ENCODE peak calls at places on chromosome 6, in eight cellular contexts. One of them, this sample, is unnamed. For H3K27me3 and H3K4me1, the result is how much of the 10 kb centered on the place peaks cover.

GRCh38 chr6:150070236-150070860 is 1.4 kb upstream of the ULBP3 start:
- DNase-seq in mesendoderm: no peak
- DNase-seq in iPS DF 6.9: no peak
- DNase-seq in HepG2: no peak
- DNase-seq in endothelial cell of umbilical vein: no peak
- DNase-seq in RWPE2: no peak
- DNase-seq in sigmoid colon: no peak
- DNase-seq in GM23248: no peak
- DNase-seq in this sample: no peak

GRCh38 chr6:130814506-130814905 is 12.7 kb upstream of the SMLR1 start:
- DNase-seq in mesendoderm: no peak
- DNase-seq in iPS DF 6.9: no peak
- DNase-seq in HepG2: no peak
- DNase-seq in endothelial cell of umbilical vein: no peak
- DNase-seq in RWPE2: no peak
- DNase-seq in sigmoid colon: no peak
- DNase-seq in GM23248: no peak
- DNase-seq in this sample: no peak

GRCh38 chr6:56374841-56375369 is 127.5 kb upstream of the COL21A1 start:
- DNase-seq in mesendoderm: no peak
- DNase-seq in iPS DF 6.9: no peak
- DNase-seq in HepG2: no peak
- DNase-seq in endothelial cell of umbilical vein: no peak
- DNase-seq in RWPE2: no peak
- DNase-seq in sigmoid colon: peak
- DNase-seq in GM23248: peak
- DNase-seq in this sample: no peak

GRCh38 chr6:107866606-107867301 is 42.6 kb upstream of the SCML4 start:
- DNase-seq in mesendoderm: peak
- DNase-seq in iPS DF 6.9: no peak
- DNase-seq in HepG2: peak
- DNase-seq in endothelial cell of umbilical vein: peak
- DNase-seq in RWPE2: no peak
- DNase-seq in sigmoid colon: no peak
- DNase-seq in GM23248: peak
- DNase-seq in this sample: peak

GRCh38 chr6:100726741-100727140 is 154.4 kb downstream of the ASCC3 start:
- DNase-seq in mesendoderm: no peak
- DNase-seq in iPS DF 6.9: no peak
- DNase-seq in HepG2: no peak
- DNase-seq in endothelial cell of umbilical vein: no peak
- DNase-seq in RWPE2: no peak
- DNase-seq in sigmoid colon: no peak
- DNase-seq in GM23248: peak
- DNase-seq in this sample: no peak

GRCh38 chr6:7108196-7108963 is 619 bp downstream of the RREB1 start:
- DNase-seq in mesendoderm: peak
- DNase-seq in iPS DF 6.9: no peak
- DNase-seq in HepG2: peak
- DNase-seq in endothelial cell of umbilical vein: peak
- DNase-seq in RWPE2: no peak
- DNase-seq in sigmoid colon: peak
- DNase-seq in GM23248: peak
- DNase-seq in this sample: peak

GRCh38 chr6:92748131-92748530 is 671.2 kb downstream of the EPHA7 start:
- DNase-seq in mesendoderm: no peak
- DNase-seq in iPS DF 6.9: no peak
- DNase-seq in HepG2: no peak
- DNase-seq in endothelial cell of umbilical vein: no peak
- DNase-seq in RWPE2: no peak
- DNase-seq in sigmoid colon: no peak
- DNase-seq in GM23248: no peak
- DNase-seq in this sample: no peak

GRCh38 chr6:156719395-156719719 is 57.8 kb upstream of the ARID1B start:
- DNase-seq in mesendoderm: no peak
- DNase-seq in iPS DF 6.9: no peak
- DNase-seq in HepG2: no peak
- DNase-seq in endothelial cell of umbilical vein: no peak
- DNase-seq in RWPE2: no peak
- DNase-seq in sigmoid colon: no peak
- DNase-seq in GM23248: no peak
- DNase-seq in this sample: no peak

GRCh38 chr6:34151321-34152041 is 5.6 kb upstream of the GRM4 start:
- DNase-seq in mesendoderm: peak
- DNase-seq in iPS DF 6.9: no peak
- DNase-seq in HepG2: no peak
- DNase-seq in endothelial cell of umbilical vein: no peak
- DNase-seq in RWPE2: peak
- DNase-seq in sigmoid colon: peak
- DNase-seq in GM23248: no peak
- DNase-seq in this sample: peak

GRCh38 chr6:34148864-34149810 is 3.2 kb upstream of the GRM4 start:
- DNase-seq in mesendoderm: no peak
- DNase-seq in iPS DF 6.9: no peak
- DNase-seq in HepG2: no peak
- DNase-seq in endothelial cell of umbilical vein: no peak
- DNase-seq in RWPE2: peak
- DNase-seq in sigmoid colon: peak
- DNase-seq in GM23248: no peak
- DNase-seq in this sample: no peak

GRCh38 chr6:34149831-34150400 is 4.0 kb upstream of the GRM4 start:
- DNase-seq in mesendoderm: no peak
- DNase-seq in iPS DF 6.9: no peak
- DNase-seq in HepG2: no peak
- DNase-seq in endothelial cell of umbilical vein: no peak
- DNase-seq in RWPE2: peak
- DNase-seq in sigmoid colon: peak
- DNase-seq in GM23248: no peak
- DNase-seq in this sample: no peak

GRCh38 chr6:34152042-34152524 is 6.2 kb upstream of the GRM4 start:
- DNase-seq in mesendoderm: no peak
- DNase-seq in iPS DF 6.9: no peak
- DNase-seq in HepG2: no peak
- DNase-seq in endothelial cell of umbilical vein: no peak
- DNase-seq in RWPE2: peak
- DNase-seq in sigmoid colon: peak
- DNase-seq in GM23248: no peak
- DNase-seq in this sample: no peak

DNA sequence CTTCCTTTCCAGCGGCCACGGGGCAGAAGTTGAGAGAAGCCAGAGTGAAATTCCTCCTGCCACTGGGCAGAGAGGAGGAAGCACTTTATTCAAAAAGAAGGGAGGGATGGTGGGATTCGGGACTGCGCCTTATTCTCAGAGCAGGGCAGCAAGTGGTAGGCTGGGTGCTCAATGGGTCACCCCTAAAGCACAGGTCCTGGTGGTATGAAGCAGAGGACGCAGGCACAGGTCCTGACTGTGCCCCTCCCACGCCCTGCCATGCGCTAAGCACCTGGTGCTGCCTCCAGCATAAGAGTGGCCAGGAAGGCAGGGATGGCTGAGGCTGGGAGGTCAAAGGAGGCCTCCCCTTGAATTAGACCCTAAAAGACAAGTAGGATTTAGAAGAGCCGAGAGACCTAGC is 4.9 kb upstream of the GRM4 start:
- DNase-seq in mesendoderm: no peak
- DNase-seq in iPS DF 6.9: no peak
- DNase-seq in HepG2: no peak
- DNase-seq in endothelial cell of umbilical vein: no peak
- DNase-seq in RWPE2: peak
- DNase-seq in sigmoid colon: peak
- DNase-seq in GM23248: no peak
- DNase-seq in this sample: no peak
- H3K27me3 ChIP-seq in mesendoderm: under half
- H3K27me3 ChIP-seq in iPS DF 6.9: under half
- H3K27me3 ChIP-seq in HepG2: under half
- H3K27me3 ChIP-seq in endothelial cell of umbilical vein: under half
- H3K27me3 ChIP-seq in RWPE2: under half
- H3K27me3 ChIP-seq in sigmoid colon: under half
- H3K27me3 ChIP-seq in GM23248: under half
- H3K27me3 ChIP-seq in this sample: under half

DNA sequence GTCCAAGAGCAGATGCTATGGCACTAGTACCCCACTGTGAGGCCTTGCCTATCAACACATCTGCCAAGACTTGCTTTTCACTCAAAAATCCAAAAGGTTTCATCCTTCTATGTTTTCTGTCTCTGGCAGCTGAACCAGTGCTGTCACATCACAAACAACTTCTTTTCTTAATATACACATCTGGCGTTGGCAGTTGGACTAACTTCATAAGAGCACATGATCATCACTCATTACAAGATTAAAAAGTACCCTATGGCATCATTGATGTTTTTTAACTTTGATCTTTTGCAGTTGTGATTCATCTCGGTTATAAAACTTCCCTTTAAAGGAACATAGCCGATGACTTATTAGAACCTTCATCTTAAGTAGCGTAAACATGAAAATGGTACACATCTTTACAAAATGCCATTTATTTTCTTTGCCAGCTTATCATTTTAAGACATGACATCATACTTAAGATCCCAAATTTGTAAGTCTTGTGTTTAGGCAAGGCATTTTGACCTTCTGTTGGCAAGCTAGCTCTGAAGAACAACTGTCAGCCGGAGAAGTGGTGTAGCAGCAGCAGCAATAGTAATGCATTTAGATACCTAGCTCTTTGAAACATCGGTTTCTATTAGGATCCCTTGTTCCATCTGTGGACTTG is 64.2 kb upstream of the SUPT3H start:
- DNase-seq in mesendoderm: no peak
- DNase-seq in iPS DF 6.9: no peak
- DNase-seq in HepG2: no peak
- DNase-seq in endothelial cell of umbilical vein: no peak
- DNase-seq in RWPE2: no peak
- DNase-seq in sigmoid colon: no peak
- DNase-seq in GM23248: no peak
- DNase-seq in this sample: no peak
- H3K4me1 ChIP-seq in mesendoderm: under half
- H3K4me1 ChIP-seq in iPS DF 6.9: under half
- H3K4me1 ChIP-seq in HepG2: under half
- H3K4me1 ChIP-seq in endothelial cell of umbilical vein: under half
- H3K4me1 ChIP-seq in RWPE2: half or more
- H3K4me1 ChIP-seq in sigmoid colon: under half
- H3K4me1 ChIP-seq in GM23248: under half
- H3K4me1 ChIP-seq in this sample: under half

DNA sequence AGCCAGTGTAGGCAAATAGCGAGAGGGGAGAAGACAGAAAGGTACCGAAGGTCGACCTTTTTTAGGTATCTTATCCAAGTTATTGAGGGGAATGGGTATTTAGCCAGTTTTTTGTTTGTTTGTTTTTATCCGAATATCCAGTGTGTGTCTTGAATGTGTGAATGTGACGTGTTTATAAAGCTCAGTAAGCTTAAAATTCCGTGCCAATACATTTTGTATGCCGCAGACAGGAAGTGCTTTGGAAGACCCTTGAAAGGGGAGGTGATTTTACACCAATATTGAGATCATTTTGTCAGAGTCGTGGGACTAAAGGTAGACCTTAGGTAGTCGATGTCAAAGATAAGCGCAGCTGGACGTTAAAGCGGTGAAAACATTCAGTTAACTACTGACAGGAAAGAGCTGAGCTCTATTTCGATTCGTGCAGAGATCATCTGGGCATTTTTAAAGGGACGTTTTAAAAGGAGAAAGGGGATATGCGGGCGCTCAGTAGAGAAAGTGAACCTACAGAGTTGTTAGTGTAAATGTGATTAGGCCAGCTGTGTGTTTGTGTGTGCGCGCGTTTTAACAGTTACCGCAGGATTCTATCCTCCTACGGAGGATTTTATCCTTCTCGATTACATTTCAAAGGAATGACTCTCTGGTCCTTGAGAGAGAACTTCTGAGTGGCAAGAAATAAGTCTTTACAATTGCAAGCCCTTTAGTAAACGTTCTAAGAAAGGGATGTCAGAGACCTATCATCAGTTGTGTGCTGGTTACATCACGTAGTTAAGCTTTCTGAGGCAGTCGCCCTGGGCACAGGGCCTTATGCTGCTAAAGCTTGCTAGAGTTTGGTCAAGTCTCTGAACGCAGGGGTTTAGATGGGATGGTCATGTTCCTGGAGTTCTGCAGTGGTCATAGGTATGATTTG is 597 bp upstream of the ECHDC1 start:
- DNase-seq in mesendoderm: peak
- DNase-seq in iPS DF 6.9: no peak
- DNase-seq in HepG2: peak
- DNase-seq in endothelial cell of umbilical vein: peak
- DNase-seq in RWPE2: no peak
- DNase-seq in sigmoid colon: no peak
- DNase-seq in GM23248: peak
- DNase-seq in this sample: no peak
- H3K27me3 ChIP-seq in mesendoderm: under half
- H3K27me3 ChIP-seq in iPS DF 6.9: under half
- H3K27me3 ChIP-seq in HepG2: under half
- H3K27me3 ChIP-seq in endothelial cell of umbilical vein: under half
- H3K27me3 ChIP-seq in RWPE2: under half
- H3K27me3 ChIP-seq in sigmoid colon: under half
- H3K27me3 ChIP-seq in GM23248: under half
- H3K27me3 ChIP-seq in this sample: under half

GRCh38 chr6:104601756-104602155 is 258.0 kb downstream of the HACE1 start:
- DNase-seq in mesendoderm: no peak
- DNase-seq in iPS DF 6.9: no peak
- DNase-seq in HepG2: no peak
- DNase-seq in endothelial cell of umbilical vein: no peak
- DNase-seq in RWPE2: no peak
- DNase-seq in sigmoid colon: no peak
- DNase-seq in GM23248: no peak
- DNase-seq in this sample: no peak

GRCh38 chr6:104606361-104606760 is 253.4 kb downstream of the HACE1 start:
- DNase-seq in mesendoderm: peak
- DNase-seq in iPS DF 6.9: no peak
- DNase-seq in HepG2: no peak
- DNase-seq in endothelial cell of umbilical vein: no peak
- DNase-seq in RWPE2: no peak
- DNase-seq in sigmoid colon: no peak
- DNase-seq in GM23248: no peak
- DNase-seq in this sample: no peak

GRCh38 chr6:104603108-104603745 is 256.5 kb downstream of the HACE1 start:
- DNase-seq in mesendoderm: no peak
- DNase-seq in iPS DF 6.9: no peak
- DNase-seq in HepG2: no peak
- DNase-seq in endothelial cell of umbilical vein: no peak
- DNase-seq in RWPE2: no peak
- DNase-seq in sigmoid colon: no peak
- DNase-seq in GM23248: no peak
- DNase-seq in this sample: no peak

GRCh38 chr6:104607501-104607900 is 252.2 kb downstream of the HACE1 start:
- DNase-seq in mesendoderm: no peak
- DNase-seq in iPS DF 6.9: no peak
- DNase-seq in HepG2: no peak
- DNase-seq in endothelial cell of umbilical vein: no peak
- DNase-seq in RWPE2: no peak
- DNase-seq in sigmoid colon: no peak
- DNase-seq in GM23248: no peak
- DNase-seq in this sample: no peak

DNA sequence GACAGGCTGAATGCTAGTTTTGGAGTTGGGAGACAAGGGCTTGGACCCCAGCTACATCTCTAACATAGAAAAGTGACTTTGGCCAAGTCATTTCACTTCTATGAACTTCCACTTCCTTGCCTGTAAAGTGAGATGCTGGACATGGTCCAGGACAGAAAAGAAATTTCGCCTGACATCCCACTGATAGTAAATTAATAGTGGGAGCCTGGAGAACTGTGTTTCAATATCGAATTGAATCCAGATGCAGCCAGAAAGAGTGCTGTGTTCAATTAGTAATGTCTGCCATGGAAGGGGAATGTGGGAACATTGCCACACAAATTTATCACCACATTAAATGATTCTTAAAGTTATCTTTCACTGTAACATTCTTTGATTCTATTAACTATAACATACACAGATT is 255.1 kb downstream of the HACE1 start:
- DNase-seq in mesendoderm: no peak
- DNase-seq in iPS DF 6.9: no peak
- DNase-seq in HepG2: no peak
- DNase-seq in endothelial cell of umbilical vein: no peak
- DNase-seq in RWPE2: no peak
- DNase-seq in sigmoid colon: no peak
- DNase-seq in GM23248: no peak
- DNase-seq in this sample: no peak
- H3K4me1 ChIP-seq in mesendoderm: under half
- H3K4me1 ChIP-seq in iPS DF 6.9: under half
- H3K4me1 ChIP-seq in HepG2: under half
- H3K4me1 ChIP-seq in endothelial cell of umbilical vein: under half
- H3K4me1 ChIP-seq in RWPE2: under half
- H3K4me1 ChIP-seq in sigmoid colon: under half
- H3K4me1 ChIP-seq in GM23248: under half
- H3K4me1 ChIP-seq in this sample: under half